ENCODE peak calls at places on chromosomes 13 and 19, in seven cellular contexts. Y is substantia nigra; R is SHP77; T is caudate nucleus; J is myocyte; P is central memory CD4-positive, alpha-beta T cell; G is stimulated activated CD8-positive, alpha-beta memory T cell treated with anti-CD3 and anti-CD28 coated beads, Interleukin-15, amount 100 ng/mL, for 4 hours. Z is an unnamed sample.

GRCh38 chr13:102399791-102400618 is 1.8 kb downstream of the FGF14 start:
- DNase-seq in Y (no peak), R (peak), T (peak), J (no peak), P (peak), G (no peak), Z (no peak)

GRCh38 chr19:15124572-15125231 is 17.5 kb downstream of the SYDE1 start:
- DNase-seq in Y (no peak), R (no peak), T (no peak), J (no peak), P (peak), G (no peak), Z (peak)

GRCh38 chr19:5801796-5802616 is 2.9 kb upstream of the NRTN start:
- DNase-seq in Y (no peak), R (no peak), T (no peak), J (no peak), P (no peak), G (no peak), Z (no peak)

GRCh38 chr19:17775245-17775927 is 19.6 kb upstream of the B3GNT3 start:
- DNase-seq in Y (no peak), R (peak), T (no peak), J (peak), P (no peak), G (no peak), Z (no peak)

GRCh38 chr19:7953060-7953459 is 9.6 kb upstream of the TIMM44 start:
- DNase-seq in Y (no peak), R (no peak), T (no peak), J (no peak), P (no peak), G (no peak), Z (no peak)

GRCh38 chr19:42075616-42076374 is at the start of gene ZNF574:
- DNase-seq in Y (peak), R (peak), T (peak), J (peak), P (peak), G (peak), Z (peak)

GRCh38 chr19:53328967-53329366 is 4.6 kb upstream of the ZNF845 start:
- DNase-seq in Y (no peak), R (no peak), T (no peak), J (no peak), P (no peak), G (no peak), Z (no peak)

GRCh38 chr19:57563547-57563946 is 3.9 kb upstream of the ZNF550 start:
- DNase-seq in Y (no peak), R (no peak), T (no peak), J (no peak), P (no peak), G (no peak), Z (no peak)

GRCh38 chr19:20078696-20079095 is 896 bp downstream of the ZNF90 start:
- DNase-seq in Y (no peak), R (no peak), T (no peak), J (no peak), P (no peak), G (no peak), Z (no peak)

GRCh38 chr13:99375806-99376080 is 68.5 kb upstream of the GPR183 start:
- DNase-seq in Y (no peak), R (no peak), T (no peak), J (no peak), P (no peak), G (no peak), Z (no peak)

GRCh38 chr19:13962738-13963602 is 10.7 kb downstream of the DCAF15 start:
- DNase-seq in Y (no peak), R (no peak), T (no peak), J (no peak), P (no peak), G (no peak), Z (no peak)

GRCh38 chr19:8608858-8609209 is 1.7 kb downstream of the ADAMTS10 start:
- DNase-seq in Y (no peak), R (no peak), T (no peak), J (no peak), P (no peak), G (no peak), Z (no peak)

GRCh38 chr13:25608181-25608580 is 236.4 kb downstream of the ATP8A2 start:
- DNase-seq in Y (no peak), R (peak), T (no peak), J (no peak), P (no peak), G (no peak), Z (no peak)

GRCh38 chr19:31350033-31350692 is 927 bp upstream of the TSHZ3 start:
- DNase-seq in Y (peak), R (no peak), T (no peak), J (peak), P (no peak), G (no peak), Z (no peak)

GRCh38 chr19:14097532-14098151 is 7.1 kb upstream of the SAMD1 start:
- DNase-seq in Y (no peak), R (no peak), T (no peak), J (no peak), P (no peak), G (no peak), Z (no peak)

GRCh38 chr19:10086904-10087256 is 763 bp downstream of the SHFL start:
- DNase-seq in Y (no peak), R (no peak), T (no peak), J (no peak), P (no peak), G (peak), Z (no peak)

GRCh38 chr13:44398606-44399005 is 25.0 kb downstream of the SERP2 start:
- DNase-seq in Y (no peak), R (no peak), T (no peak), J (no peak), P (no peak), G (no peak), Z (no peak)

GRCh38 chr13:23915308-23915707 is 18.0 kb upstream of the C1QTNF9B start:
- DNase-seq in Y (no peak), R (peak), T (no peak), J (no peak), P (no peak), G (no peak), Z (no peak)

GRCh38 chr19:6947745-6948144 is 60.4 kb downstream of the ADGRE1 start:
- DNase-seq in Y (no peak), R (no peak), T (no peak), J (peak), P (no peak), G (no peak), Z (no peak)

GRCh38 chr13:99916366-99917103 is 55.0 kb downstream of the ZIC5 start:
- DNase-seq in Y (no peak), R (peak), T (no peak), J (peak), P (peak), G (no peak), Z (peak)

GRCh38 chr13:20426766-20427448 is 98.8 kb downstream of the CRYL1 start:
- DNase-seq in Y (no peak), R (no peak), T (no peak), J (peak), P (no peak), G (no peak), Z (no peak)

GRCh38 chr19:45153339-45154063 is 7.3 kb downstream of the NKPD1 start:
- DNase-seq in Y (peak), R (no peak), T (peak), J (no peak), P (peak), G (peak), Z (peak)

GRCh38 chr13:99687728-99688397 is 186.6 kb downstream of the TM9SF2 start:
- DNase-seq in Y (no peak), R (no peak), T (no peak), J (no peak), P (no peak), G (no peak), Z (no peak)

GRCh38 chr19:1360126-1360817 is 23.4 kb upstream of the NDUFS7 start:
- DNase-seq in Y (no peak), R (no peak), T (no peak), J (no peak), P (no peak), G (no peak), Z (no peak)

GRCh38 chr19:35509018-35509652 is 4.3 kb downstream of the DMKN start:
- DNase-seq in Y (no peak), R (no peak), T (peak), J (no peak), P (peak), G (no peak), Z (peak)

GRCh38 chr13:34044660-34045080 is 226.7 kb downstream of the RFC3 start:
- DNase-seq in Y (no peak), R (no peak), T (no peak), J (peak), P (no peak), G (no peak), Z (no peak)

GRCh38 chr19:49512970-49513745 is 697 bp downstream of the FCGRT start:
- DNase-seq in Y (peak), R (no peak), T (no peak), J (peak), P (no peak), G (no peak), Z (peak)

GRCh38 chr13:113083402-113084061 is 22.1 kb upstream of the F7 start:
- DNase-seq in Y (peak), R (no peak), T (peak), J (peak), P (no peak), G (no peak), Z (no peak)

GRCh38 chr13:23695711-23696512 is 125.7 kb downstream of the TNFRSF19 start:
- DNase-seq in Y (no peak), R (peak), T (no peak), J (no peak), P (peak), G (peak), Z (peak)

GRCh38 chr13:87235621-87236020 is 435.6 kb upstream of the SLITRK5 start:
- DNase-seq in Y (no peak), R (no peak), T (no peak), J (no peak), P (no peak), G (no peak), Z (no peak)

GRCh38 chr19:48413879-48414623 is 20.6 kb downstream of the GRIN2D start:
- DNase-seq in Y (no peak), R (no peak), T (no peak), J (no peak), P (no peak), G (no peak), Z (no peak)

GRCh38 chr13:86080340-86080995 is 281.2 kb upstream of the SLITRK6 start:
- DNase-seq in Y (no peak), R (no peak), T (no peak), J (no peak), P (no peak), G (no peak), Z (no peak)

GRCh38 chr13:112346173-112346898 is 29.8 kb upstream of the SPACA7 start:
- DNase-seq in Y (no peak), R (peak), T (no peak), J (peak), P (no peak), G (no peak), Z (no peak)